ENCODE peak calls at places on chromosomes 16 and 17, in five cellular contexts. O, K, X, V and N are unnamed samples.

GRCh38 chr17:77817953-77818352 is 140.6 kb upstream of the TNRC6C start:
- DNase-seq in V (no peak), X (no peak), O (no peak), K (no peak), N (no peak)

GRCh38 chr17:28470266-28471126 is 2.9 kb upstream of the SLC13A2 start:
- DNase-seq in O (no peak), K (no peak), V (no peak), X (peak), N (no peak)

GRCh38 chr16:51147776-51148673 is 3.0 kb downstream of the SALL1 start:
- DNase-seq in V (no peak), X (no peak), K (no peak), O (no peak), N (no peak)

GRCh38 chr16:72787519-72788268 is 260.2 kb downstream of the ZFHX3 start:
- DNase-seq in V (peak), O (no peak), X (no peak), K (no peak), N (peak)

GRCh38 chr16:871562-872330 is 71.2 kb upstream of the GNG13 start:
- DNase-seq in O (no peak), X (no peak), K (no peak), V (no peak), N (no peak)

GRCh38 chr17:9940826-9941225 is 35.8 kb upstream of the RCVRN start:
- DNase-seq in X (no peak), O (no peak), V (no peak), K (no peak), N (no peak)

GRCh38 chr16:77963185-77964044 is 58.9 kb upstream of the CLEC3A start:
- DNase-seq in O (no peak), X (no peak), K (no peak), V (peak), N (peak)

GRCh38 chr16:73124097-73124652 is 76.2 kb upstream of the ZFHX3 start:
- DNase-seq in K (no peak), X (no peak), O (no peak), V (no peak), N (no peak)

GRCh38 chr17:21081967-21082366 is 39.2 kb upstream of the USP22 start:
- DNase-seq in X (peak), O (no peak), K (no peak), V (no peak), N (no peak)

GRCh38 chr17:1783834-1784611 is 22.2 kb downstream of the SERPINF1 start:
- DNase-seq in X (peak), O (peak), V (no peak), K (peak), N (no peak)

GRCh38 chr17:44095647-44096496 is 25.3 kb downstream of the G6PC3 start:
- DNase-seq in X (peak), K (peak), V (no peak), O (peak), N (peak)

GRCh38 chr16:57409065-57409464 is 4.5 kb downstream of the CCL17 start:
- DNase-seq in K (no peak), X (no peak), V (no peak), O (no peak), N (no peak)

DNA sequence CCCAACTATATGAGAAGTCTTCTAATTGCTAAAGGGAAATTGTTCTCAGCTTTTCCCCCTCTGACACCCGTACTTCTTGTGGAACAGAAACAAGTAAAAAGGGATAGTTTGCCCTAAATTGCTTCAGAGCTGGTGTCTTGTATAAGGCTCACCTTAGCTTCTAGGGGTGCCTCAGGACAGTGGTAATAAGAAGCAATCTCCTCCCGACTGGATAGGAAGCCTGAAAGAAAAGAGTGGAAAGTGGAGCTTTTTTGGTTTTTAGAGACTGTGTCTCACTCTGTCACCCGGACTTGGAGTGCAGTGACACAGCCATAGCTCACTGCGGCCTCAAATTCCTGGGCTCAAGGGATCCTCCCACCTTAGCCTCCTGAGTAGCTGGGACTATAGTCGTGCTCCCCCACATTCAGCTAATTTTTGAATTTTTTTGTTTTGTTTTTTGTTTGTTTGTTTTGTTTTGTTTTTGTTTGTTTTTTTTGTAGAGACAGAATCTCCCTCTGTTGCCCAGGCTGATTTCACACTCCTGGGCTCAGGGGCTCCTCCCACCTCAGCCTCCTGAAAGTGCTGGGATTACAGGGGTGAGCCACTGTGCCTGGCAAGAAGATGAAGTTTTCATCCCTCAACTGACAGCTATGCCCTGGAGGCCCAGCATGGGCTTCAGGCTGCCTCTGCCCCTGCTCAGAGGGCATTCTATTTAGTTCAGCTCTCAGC is 3.4 kb downstream of the TAT start:
- DNase-seq in O (no peak), X (no peak), V (no peak), K (no peak), N (no peak)
- TF ChIP-seq ESRRA in O (no peak), X (no peak), V (no peak), K (no peak), N (no peak)

GRCh38 chr17:31461227-31461810 is 69.8 kb downstream of the RAB11FIP4 start:
- DNase-seq in V (no peak), X (no peak), K (no peak), O (no peak), N (no peak)
- TF ChIP-seq ESRRA in V (no peak), X (no peak), K (no peak), O (no peak), N (no peak)

GRCh38 chr16:56047307-56048234 is 143.7 kb upstream of the GNAO1 start:
- DNase-seq in K (no peak), O (no peak), X (no peak), V (no peak), N (no peak)
- TF ChIP-seq ESRRA in K (no peak), O (no peak), X (no peak), V (no peak), N (no peak)

GRCh38 chr17:49076575-49077384 is 55.8 kb upstream of the B4GALNT2 start:
- DNase-seq in K (no peak), V (no peak), X (no peak), O (no peak), N (no peak)
- TF ChIP-seq ESRRA in K (no peak), V (no peak), X (no peak), O (no peak), N (no peak)

GRCh38 chr17:71237903-71238538 is 882.8 kb upstream of the SOX9 start:
- DNase-seq in V (no peak), O (no peak), K (peak), X (no peak), N (no peak)
- TF ChIP-seq ESRRA in V (no peak), O (no peak), K (no peak), X (no peak), N (no peak)

GRCh38 chr16:11004957-11005610 is 60.7 kb downstream of the CLEC16A start:
- DNase-seq in K (no peak), V (no peak), O (no peak), X (no peak), N (no peak)

GRCh38 chr16:11006666-11007065 is 62.3 kb downstream of the CLEC16A start:
- DNase-seq in V (no peak), K (no peak), X (no peak), O (no peak), N (no peak)

GRCh38 chr16:11007714-11008240 is 63.4 kb downstream of the CLEC16A start:
- DNase-seq in O (no peak), V (no peak), K (no peak), X (no peak), N (no peak)

GRCh38 chr16:11004351-11004750 is 60.0 kb downstream of the CLEC16A start:
- DNase-seq in X (no peak), K (no peak), V (no peak), O (no peak), N (no peak)

DNA sequence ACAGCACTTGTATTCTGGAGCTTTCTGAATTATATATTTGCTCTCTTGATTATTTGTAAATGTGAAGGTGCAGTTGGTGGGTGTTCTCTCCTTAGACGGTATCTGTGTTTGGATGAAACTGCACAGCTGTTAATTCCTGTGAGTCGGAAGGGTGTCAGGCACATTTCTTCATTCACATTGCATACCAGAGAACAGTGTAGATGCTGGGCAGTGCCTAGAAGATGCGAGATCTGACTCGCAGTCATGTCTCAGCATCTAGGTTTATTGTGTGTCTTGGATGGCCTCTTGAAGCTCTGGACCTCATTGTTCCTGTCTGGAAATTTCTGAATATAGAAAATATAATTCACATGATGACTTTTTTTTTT is 61.2 kb downstream of the CLEC16A start:
- DNase-seq in V (no peak), O (no peak), K (no peak), X (no peak), N (no peak)
- TF ChIP-seq ESRRA in V (no peak), O (no peak), K (no peak), X (no peak), N (no peak)